ENCODE peak calls at places on chromosome 22, in four cellular contexts. One of them, this sample, is unnamed.

GRCh38 chr22:41782316-41782715 is 18.2 kb upstream of the CCDC134 start:
- DNase-seq in H1: no peak
- DNase-seq in IMR-90: no peak
- DNase-seq in K562: no peak
- DNase-seq in this sample: no peak

GRCh38 chr22:32723632-32724031 is 77.9 kb upstream of the TIMP3 start:
- DNase-seq in IMR-90: peak
- DNase-seq in H1: no peak
- DNase-seq in K562: peak
- DNase-seq in this sample: peak

GRCh38 chr22:19848298-19849224 is 6.1 kb downstream of the GNB1L start:
- DNase-seq in IMR-90: no peak
- DNase-seq in K562: no peak
- DNase-seq in H1: no peak
- DNase-seq in this sample: no peak

GRCh38 chr22:33757443-33758124 is 162.7 kb downstream of the LARGE1 start:
- DNase-seq in IMR-90: no peak
- DNase-seq in H1: no peak
- DNase-seq in K562: no peak
- DNase-seq in this sample: no peak

GRCh38 chr22:46996595-46997310 is 234.3 kb downstream of the TBC1D22A start:
- DNase-seq in K562: peak
- DNase-seq in H1: no peak
- DNase-seq in IMR-90: no peak
- DNase-seq in this sample: no peak

GRCh38 chr22:49136816-49137180 is 690.9 kb downstream of the BRD1 start:
- DNase-seq in H1: no peak
- DNase-seq in K562: no peak
- DNase-seq in IMR-90: no peak
- DNase-seq in this sample: no peak

GRCh38 chr22:40982482-40983385 is 31.6 kb downstream of the RBX1 start:
- DNase-seq in IMR-90: no peak
- DNase-seq in H1: no peak
- DNase-seq in K562: no peak
- DNase-seq in this sample: no peak

GRCh38 chr22:50529416-50530279 is at the start of gene TYMP:
- DNase-seq in H1: peak
- DNase-seq in IMR-90: no peak
- DNase-seq in K562: no peak
- DNase-seq in this sample: no peak

GRCh38 chr22:17484608-17485007 is 78.7 kb upstream of the SLC25A18 start:
- DNase-seq in IMR-90: no peak
- DNase-seq in H1: no peak
- DNase-seq in K562: no peak
- DNase-seq in this sample: no peak

GRCh38 chr22:31508536-31508935 is 12.2 kb downstream of the SFI1 start:
- DNase-seq in K562: no peak
- DNase-seq in IMR-90: no peak
- DNase-seq in H1: no peak
- DNase-seq in this sample: no peak

GRCh38 chr22:30742291-30743256 is 47.9 kb downstream of the OSBP2 start:
- DNase-seq in H1: no peak
- DNase-seq in IMR-90: peak
- DNase-seq in K562: no peak
- DNase-seq in this sample: no peak

GRCh38 chr22:27480487-27480886 is 321.1 kb downstream of the MN1 start:
- DNase-seq in H1: peak
- DNase-seq in K562: no peak
- DNase-seq in IMR-90: no peak
- DNase-seq in this sample: no peak

GRCh38 chr22:45202333-45203149 is 38.2 kb downstream of the KIAA0930 start:
- DNase-seq in K562: no peak
- DNase-seq in H1: no peak
- DNase-seq in IMR-90: peak
- DNase-seq in this sample: no peak

GRCh38 chr22:46934746-46935491 is 172.5 kb downstream of the TBC1D22A start:
- DNase-seq in H1: peak
- DNase-seq in K562: peak
- DNase-seq in IMR-90: peak
- DNase-seq in this sample: peak

GRCh38 chr22:20020533-20021195 is at the start of gene TANGO2:
- DNase-seq in IMR-90: peak
- DNase-seq in K562: peak
- DNase-seq in H1: peak
- DNase-seq in this sample: peak

GRCh38 chr22:48758905-48759875 is 1068.5 kb downstream of the BRD1 start:
- DNase-seq in K562: no peak
- DNase-seq in H1: no peak
- DNase-seq in IMR-90: no peak
- DNase-seq in this sample: no peak

GRCh38 chr22:46937939-46938338 is 175.5 kb downstream of the TBC1D22A start:
- DNase-seq in H1: no peak
- DNase-seq in K562: no peak
- DNase-seq in IMR-90: no peak
- DNase-seq in this sample: no peak

GRCh38 chr22:20221421-20222340 is 46.4 kb downstream of the RTN4R start:
- DNase-seq in H1: no peak
- DNase-seq in IMR-90: no peak
- DNase-seq in K562: no peak
- DNase-seq in this sample: no peak

GRCh38 chr22:46731246-46732040 is 6.6 kb downstream of the CERK start:
- DNase-seq in K562: no peak
- DNase-seq in H1: peak
- DNase-seq in IMR-90: no peak
- DNase-seq in this sample: no peak

GRCh38 chr22:49258107-49259010 is 569.3 kb downstream of the BRD1 start:
- DNase-seq in H1: no peak
- DNase-seq in IMR-90: no peak
- DNase-seq in K562: no peak
- DNase-seq in this sample: no peak

GRCh38 chr22:18044548-18045271 is 20.3 kb upstream of the MICAL3 start:
- DNase-seq in H1: no peak
- DNase-seq in IMR-90: peak
- DNase-seq in K562: no peak
- DNase-seq in this sample: no peak

GRCh38 chr22:49996192-49996531 is 16.4 kb downstream of the IL17REL start:
- DNase-seq in K562: no peak
- DNase-seq in IMR-90: no peak
- DNase-seq in H1: no peak
- DNase-seq in this sample: no peak

GRCh38 chr22:24440270-24440717 is 12.9 kb downstream of the ADORA2A start:
- DNase-seq in H1: no peak
- DNase-seq in K562: no peak
- DNase-seq in IMR-90: no peak
- DNase-seq in this sample: no peak

GRCh38 chr22:34688825-34689224 is 377.1 kb upstream of the ISX start:
- DNase-seq in H1: no peak
- DNase-seq in K562: no peak
- DNase-seq in IMR-90: no peak
- DNase-seq in this sample: no peak

GRCh38 chr22:25564320-25564978 is at the start of gene GRK3:
- DNase-seq in H1: peak
- DNase-seq in K562: peak
- DNase-seq in IMR-90: peak
- DNase-seq in this sample: no peak

GRCh38 chr22:16563555-16564520 is 28.8 kb downstream of the CCT8L2 start:
- DNase-seq in K562: no peak
- DNase-seq in IMR-90: no peak
- DNase-seq in H1: no peak
- DNase-seq in this sample: no peak

GRCh38 chr22:49752598-49753091 is 75.0 kb downstream of the BRD1 start:
- DNase-seq in K562: no peak
- DNase-seq in IMR-90: no peak
- DNase-seq in H1: no peak
- DNase-seq in this sample: no peak

GRCh38 chr22:41237707-41238569 is 2.8 kb downstream of the CHADL start:
- DNase-seq in IMR-90: peak
- DNase-seq in H1: peak
- DNase-seq in K562: peak
- DNase-seq in this sample: peak

GRCh38 chr22:46674367-46674781 is 54.2 kb downstream of the GRAMD4 start:
- DNase-seq in H1: no peak
- DNase-seq in IMR-90: no peak
- DNase-seq in K562: no peak
- DNase-seq in this sample: no peak

GRCh38 chr22:26553056-26553752 is 36.7 kb downstream of the TPST2 start:
- DNase-seq in IMR-90: peak
- DNase-seq in K562: no peak
- DNase-seq in H1: no peak
- DNase-seq in this sample: no peak

GRCh38 chr22:38943181-38943580 is 14.2 kb upstream of the APOBEC3A start:
- DNase-seq in K562: no peak
- DNase-seq in IMR-90: no peak
- DNase-seq in H1: no peak
- DNase-seq in this sample: no peak
- TF ChIP-seq CHD1 in K562: no peak
- TF ChIP-seq CHD1 in IMR-90: no peak
- TF ChIP-seq CHD1 in H1: no peak
- TF ChIP-seq CHD1 in this sample: no peak

GRCh38 chr22:43451651-43452050 is 39.8 kb downstream of the MPPED1 start:
- DNase-seq in K562: no peak
- DNase-seq in IMR-90: no peak
- DNase-seq in H1: no peak
- DNase-seq in this sample: no peak

GRCh38 chr22:43449831-43450225 is 38.0 kb downstream of the MPPED1 start:
- DNase-seq in K562: no peak
- DNase-seq in IMR-90: no peak
- DNase-seq in H1: no peak
- DNase-seq in this sample: no peak

GRCh38 chr22:43448048-43448447 is 36.2 kb downstream of the MPPED1 start:
- DNase-seq in IMR-90: no peak
- DNase-seq in H1: no peak
- DNase-seq in K562: no peak
- DNase-seq in this sample: no peak

GRCh38 chr22:43446881-43447280 is 35.1 kb downstream of the MPPED1 start:
- DNase-seq in K562: no peak
- DNase-seq in IMR-90: no peak
- DNase-seq in H1: no peak
- DNase-seq in this sample: no peak

DNA sequence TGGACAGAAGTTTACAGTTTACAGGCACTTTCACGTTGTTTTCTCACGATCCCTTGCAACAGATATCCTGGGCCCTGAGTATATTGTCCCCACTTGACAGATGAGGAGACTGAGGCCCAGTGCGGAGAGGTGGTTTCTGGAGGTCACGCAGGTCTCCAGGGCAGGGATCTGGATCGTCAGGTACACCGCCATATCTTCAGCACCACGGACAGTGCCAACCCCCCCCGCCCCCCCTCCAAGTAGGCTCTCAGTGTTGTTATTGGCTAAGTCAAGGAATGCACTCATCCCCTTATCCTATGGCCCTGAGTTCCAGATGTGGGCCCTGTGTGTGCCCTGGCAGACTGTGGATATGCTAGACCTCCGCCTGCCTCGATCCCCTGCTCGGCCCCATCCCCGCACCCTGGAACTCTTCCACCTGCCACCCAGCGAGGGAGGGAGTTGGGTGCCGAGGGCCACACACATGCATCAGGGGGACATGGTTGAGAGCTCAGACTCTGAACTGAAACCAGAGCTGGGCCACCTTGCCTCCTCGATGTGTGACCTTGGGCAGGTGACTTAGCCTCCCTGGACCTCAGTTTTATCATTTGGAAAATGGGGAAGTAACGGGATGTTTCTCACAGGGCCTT is 37.5 kb downstream of the MPPED1 start:
- DNase-seq in H1: no peak
- DNase-seq in K562: peak
- DNase-seq in IMR-90: no peak
- DNase-seq in this sample: no peak
- TF ChIP-seq CHD1 in H1: no peak
- TF ChIP-seq CHD1 in K562: no peak
- TF ChIP-seq CHD1 in IMR-90: no peak
- TF ChIP-seq CHD1 in this sample: no peak

GRCh38 chr22:35915477-35916013 is 113.1 kb downstream of the RBFOX2 start:
- DNase-seq in H1: no peak
- DNase-seq in IMR-90: peak
- DNase-seq in K562: no peak
- DNase-seq in this sample: no peak
- TF ChIP-seq CHD1 in H1: no peak
- TF ChIP-seq CHD1 in IMR-90: no peak
- TF ChIP-seq CHD1 in K562: no peak
- TF ChIP-seq CHD1 in this sample: no peak

GRCh38 chr22:37897805-37898204 is 8.3 kb upstream of the MICALL1 start:
- DNase-seq in H1: no peak
- DNase-seq in K562: no peak
- DNase-seq in IMR-90: no peak
- DNase-seq in this sample: no peak
- TF ChIP-seq CHD1 in H1: no peak
- TF ChIP-seq CHD1 in K562: no peak
- TF ChIP-seq CHD1 in IMR-90: no peak
- TF ChIP-seq CHD1 in this sample: no peak

DNA sequence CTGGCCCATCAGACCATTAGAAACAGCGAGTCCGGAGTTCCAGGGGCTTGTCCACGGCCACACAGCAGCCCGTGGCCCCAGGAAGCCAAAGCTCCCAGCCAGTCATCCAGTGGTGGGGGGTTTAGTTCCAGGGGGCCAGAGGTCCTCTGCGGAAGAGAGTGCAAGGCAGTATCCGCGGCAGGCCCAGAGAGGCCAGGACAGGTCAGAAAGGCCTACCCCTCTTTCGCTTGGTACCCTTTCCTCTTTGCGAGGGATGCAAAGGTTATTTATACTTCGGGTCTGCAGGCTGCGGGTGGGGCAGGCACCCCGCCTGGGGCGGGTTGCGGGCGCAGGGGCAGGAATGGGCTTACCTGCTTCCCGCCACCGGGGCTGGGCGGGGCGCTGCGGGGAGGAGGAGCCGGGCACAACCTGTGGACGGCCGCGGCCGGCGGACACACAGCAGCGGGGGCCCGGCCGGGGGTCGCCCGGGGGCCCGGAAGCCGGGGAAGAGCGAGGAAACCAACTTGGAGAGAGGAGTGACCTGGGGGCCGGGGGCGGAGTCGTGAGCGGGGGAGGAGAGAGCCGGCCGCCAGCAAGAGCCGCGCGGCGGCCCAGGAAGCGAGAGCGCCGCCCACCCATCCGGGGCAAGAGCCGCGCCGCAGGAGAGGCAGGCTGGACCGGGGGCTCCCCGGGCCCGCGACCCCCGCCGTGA is at the start of gene SH3BP1:
- DNase-seq in H1: peak
- DNase-seq in IMR-90: no peak
- DNase-seq in K562: peak
- DNase-seq in this sample: no peak
- TF ChIP-seq CHD1 in H1: no peak
- TF ChIP-seq CHD1 in IMR-90: no peak
- TF ChIP-seq CHD1 in K562: no peak
- TF ChIP-seq CHD1 in this sample: no peak